ENCODE peak calls at places on chromosomes 16 and 17, in eight cellular contexts. One of them, this sample, is unnamed.

GRCh38 chr17:35046740-35047283 is 16.7 kb downstream of the RFFL start:
- DNase-seq in Peyer's patch: no peak
- DNase-seq in right atrium auricular region: no peak
- DNase-seq in AG04449: no peak
- DNase-seq in left lung: no peak
- DNase-seq in Caco-2: no peak
- DNase-seq in choroid plexus epithelial cell: peak; percentile 84
- DNase-seq in vagina: no peak
- DNase-seq in this sample: peak; percentile 86

GRCh38 chr16:5027575-5028235 is 6.0 kb downstream of the NAGPA start:
- DNase-seq in Peyer's patch: no peak
- DNase-seq in right atrium auricular region: no peak
- DNase-seq in AG04449: no peak
- DNase-seq in left lung: peak; percentile 76
- DNase-seq in Caco-2: no peak
- DNase-seq in choroid plexus epithelial cell: no peak
- DNase-seq in vagina: no peak
- DNase-seq in this sample: no peak

GRCh38 chr17:8466466-8466865 is 30.8 kb downstream of the NDEL1 start:
- DNase-seq in Peyer's patch: no peak
- DNase-seq in right atrium auricular region: no peak
- DNase-seq in AG04449: peak; percentile 71
- DNase-seq in left lung: no peak
- DNase-seq in Caco-2: no peak
- DNase-seq in choroid plexus epithelial cell: peak; percentile 33
- DNase-seq in vagina: no peak
- DNase-seq in this sample: peak; percentile 33

GRCh38 chr16:67936876-67937605 is 391 bp upstream of the PSMB10 start:
- DNase-seq in Peyer's patch: no peak
- DNase-seq in right atrium auricular region: peak; percentile 82
- DNase-seq in AG04449: no peak
- DNase-seq in left lung: no peak
- DNase-seq in Caco-2: no peak
- DNase-seq in choroid plexus epithelial cell: no peak
- DNase-seq in vagina: no peak
- DNase-seq in this sample: no peak

GRCh38 chr17:76094046-76094445 is 9.5 kb downstream of the EXOC7 start:
- DNase-seq in Peyer's patch: no peak
- DNase-seq in right atrium auricular region: no peak
- DNase-seq in AG04449: no peak
- DNase-seq in left lung: peak; percentile 34
- DNase-seq in Caco-2: no peak
- DNase-seq in choroid plexus epithelial cell: no peak
- DNase-seq in vagina: no peak
- DNase-seq in this sample: no peak

GRCh38 chr17:2347805-2348685 is 10.7 kb downstream of the SGSM2 start:
- DNase-seq in Peyer's patch: peak; percentile 67
- DNase-seq in right atrium auricular region: no peak
- DNase-seq in AG04449: peak; percentile 78
- DNase-seq in left lung: peak; percentile 38
- DNase-seq in Caco-2: peak; percentile 97
- DNase-seq in choroid plexus epithelial cell: peak; percentile 84
- DNase-seq in vagina: no peak
- DNase-seq in this sample: peak; percentile 93

GRCh38 chr17:7560172-7561027 is 1.3 kb upstream of the SENP3 start:
- DNase-seq in Peyer's patch: peak; percentile 82
- DNase-seq in right atrium auricular region: no peak
- DNase-seq in AG04449: no peak
- DNase-seq in left lung: no peak
- DNase-seq in Caco-2: peak; percentile 23
- DNase-seq in choroid plexus epithelial cell: peak; percentile 81
- DNase-seq in vagina: no peak
- DNase-seq in this sample: peak; percentile 65

GRCh38 chr17:6574689-6575595 is 18.6 kb upstream of the PITPNM3 start:
- DNase-seq in Peyer's patch: no peak
- DNase-seq in right atrium auricular region: no peak
- DNase-seq in AG04449: peak; percentile 26
- DNase-seq in left lung: no peak
- DNase-seq in Caco-2: no peak
- DNase-seq in choroid plexus epithelial cell: peak; percentile 68
- DNase-seq in vagina: no peak
- DNase-seq in this sample: peak; percentile 87

GRCh38 chr17:17834974-17835373 is 1.8 kb downstream of the SREBF1 start:
- DNase-seq in Peyer's patch: no peak
- DNase-seq in right atrium auricular region: no peak
- DNase-seq in AG04449: no peak
- DNase-seq in left lung: no peak
- DNase-seq in Caco-2: no peak
- DNase-seq in choroid plexus epithelial cell: no peak
- DNase-seq in vagina: no peak
- DNase-seq in this sample: no peak

GRCh38 chr16:50863673-50864144 is 121.8 kb downstream of the CYLD start:
- DNase-seq in Peyer's patch: no peak
- DNase-seq in right atrium auricular region: peak; percentile 26
- DNase-seq in AG04449: no peak
- DNase-seq in left lung: no peak
- DNase-seq in Caco-2: no peak
- DNase-seq in choroid plexus epithelial cell: no peak
- DNase-seq in vagina: peak; percentile 79
- DNase-seq in this sample: no peak

GRCh38 chr16:70508752-70509151 is 14.6 kb downstream of the COG4 start:
- DNase-seq in Peyer's patch: no peak
- DNase-seq in right atrium auricular region: no peak
- DNase-seq in AG04449: no peak
- DNase-seq in left lung: no peak
- DNase-seq in Caco-2: no peak
- DNase-seq in choroid plexus epithelial cell: peak; percentile 45
- DNase-seq in vagina: no peak
- DNase-seq in this sample: peak; percentile 29
- TF ChIP-seq CTCF in Peyer's patch: peak; percentile 18
- TF ChIP-seq CTCF in right atrium auricular region: no peak
- TF ChIP-seq CTCF in AG04449: no peak
- TF ChIP-seq CTCF in left lung: no peak
- TF ChIP-seq CTCF in Caco-2: no peak
- TF ChIP-seq CTCF in choroid plexus epithelial cell: peak; percentile 19
- TF ChIP-seq CTCF in vagina: no peak
- TF ChIP-seq CTCF in this sample: no peak

GRCh38 chr16:1333149-1333812 is at the start of gene BAIAP3:
- DNase-seq in Peyer's patch: peak; percentile 72
- DNase-seq in right atrium auricular region: no peak
- DNase-seq in AG04449: no peak
- DNase-seq in left lung: no peak
- DNase-seq in Caco-2: peak; percentile 40
- DNase-seq in choroid plexus epithelial cell: peak; percentile 24
- DNase-seq in vagina: no peak
- DNase-seq in this sample: no peak

GRCh38 chr16:1332618-1333148 is 762 bp upstream of the BAIAP3 start:
- DNase-seq in Peyer's patch: no peak
- DNase-seq in right atrium auricular region: no peak
- DNase-seq in AG04449: no peak
- DNase-seq in left lung: no peak
- DNase-seq in Caco-2: no peak
- DNase-seq in choroid plexus epithelial cell: no peak
- DNase-seq in vagina: no peak
- DNase-seq in this sample: no peak

GRCh38 chr16:1330931-1331711 is 2.3 kb upstream of the BAIAP3 start:
- DNase-seq in Peyer's patch: no peak
- DNase-seq in right atrium auricular region: no peak
- DNase-seq in AG04449: no peak
- DNase-seq in left lung: no peak
- DNase-seq in Caco-2: no peak
- DNase-seq in choroid plexus epithelial cell: no peak
- DNase-seq in vagina: no peak
- DNase-seq in this sample: no peak

GRCh38 chr16:1330260-1330914 is 3.1 kb upstream of the BAIAP3 start:
- DNase-seq in Peyer's patch: no peak
- DNase-seq in right atrium auricular region: no peak
- DNase-seq in AG04449: no peak
- DNase-seq in left lung: no peak
- DNase-seq in Caco-2: no peak
- DNase-seq in choroid plexus epithelial cell: no peak
- DNase-seq in vagina: no peak
- DNase-seq in this sample: no peak

DNA sequence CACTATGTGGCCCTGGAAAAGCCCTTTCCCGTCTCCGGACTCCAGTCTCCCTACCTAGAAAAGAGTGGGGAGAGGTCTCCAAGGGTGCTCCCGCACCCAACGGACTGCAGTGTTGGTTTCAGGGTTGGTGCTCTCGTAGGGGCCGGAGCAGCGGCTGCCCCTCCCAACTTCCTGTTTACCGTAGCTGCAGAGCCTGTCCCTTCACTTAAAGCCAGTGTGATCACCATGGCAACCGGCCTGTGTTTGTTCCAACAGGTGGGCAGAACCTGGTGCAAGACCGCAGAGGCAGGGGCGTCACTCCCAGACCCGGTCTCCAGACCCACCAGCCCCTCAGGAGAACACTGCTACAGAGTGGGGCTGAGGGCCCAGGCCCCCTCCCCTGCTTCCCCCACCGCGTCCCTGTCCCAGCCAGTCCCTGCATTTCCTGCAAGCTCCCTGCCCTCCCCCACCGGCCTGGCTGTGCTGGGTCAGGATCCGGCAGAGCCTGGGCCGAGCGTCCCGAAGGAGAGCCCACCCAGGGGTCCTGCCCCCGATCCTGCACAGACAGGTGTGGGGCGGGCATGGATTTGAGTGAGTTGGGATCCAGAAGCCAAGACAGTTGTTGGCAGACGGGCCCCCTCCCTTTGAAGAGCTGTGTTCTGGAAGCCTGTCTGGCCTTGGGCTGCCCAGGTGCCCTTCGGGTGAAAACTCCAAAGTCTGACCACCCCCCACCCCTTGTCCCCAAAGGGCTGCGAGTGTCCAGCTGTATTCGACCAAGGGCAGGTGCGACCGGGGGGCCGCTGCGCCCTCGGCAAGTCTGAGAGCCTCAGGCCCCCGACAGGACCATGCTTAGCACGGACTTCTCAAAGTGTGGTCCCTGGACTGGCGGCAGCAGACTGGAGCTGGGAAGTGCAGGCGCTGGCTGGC is 1.5 kb upstream of the BAIAP3 start:
- DNase-seq in Peyer's patch: peak; percentile 71
- DNase-seq in right atrium auricular region: peak; percentile 71
- DNase-seq in AG04449: no peak
- DNase-seq in left lung: no peak
- DNase-seq in Caco-2: peak; percentile 60
- DNase-seq in choroid plexus epithelial cell: peak; percentile 82
- DNase-seq in vagina: no peak
- DNase-seq in this sample: peak; percentile 28
- H3K4me3 ChIP-seq in Peyer's patch: peak overlapping the region; percentile 58
- H3K4me3 ChIP-seq in right atrium auricular region: no peak overlapping the region
- H3K4me3 ChIP-seq in AG04449: no peak overlapping the region
- H3K4me3 ChIP-seq in left lung: peak overlapping the region; percentile 2
- H3K4me3 ChIP-seq in Caco-2: no peak overlapping the region
- H3K4me3 ChIP-seq in choroid plexus epithelial cell: peak overlapping the region; percentile 14
- H3K4me3 ChIP-seq in vagina: peak overlapping the region; percentile 18
- H3K4me3 ChIP-seq in this sample: no peak overlapping the region

GRCh38 chr17:78114831-78115723 is 13.5 kb downstream of the TMC6 start:
- DNase-seq in Peyer's patch: no peak
- DNase-seq in right atrium auricular region: no peak
- DNase-seq in AG04449: no peak
- DNase-seq in left lung: peak; percentile 45
- DNase-seq in Caco-2: no peak
- DNase-seq in choroid plexus epithelial cell: no peak
- DNase-seq in vagina: no peak
- DNase-seq in this sample: no peak

GRCh38 chr17:78118801-78119241 is 9.7 kb downstream of the TMC6 start:
- DNase-seq in Peyer's patch: no peak
- DNase-seq in right atrium auricular region: no peak
- DNase-seq in AG04449: no peak
- DNase-seq in left lung: peak; percentile 60
- DNase-seq in Caco-2: no peak
- DNase-seq in choroid plexus epithelial cell: no peak
- DNase-seq in vagina: no peak
- DNase-seq in this sample: no peak

GRCh38 chr17:78116411-78116810 is 12.1 kb downstream of the TMC6 start:
- DNase-seq in Peyer's patch: no peak
- DNase-seq in right atrium auricular region: no peak
- DNase-seq in AG04449: no peak
- DNase-seq in left lung: no peak
- DNase-seq in Caco-2: no peak
- DNase-seq in choroid plexus epithelial cell: no peak
- DNase-seq in vagina: no peak
- DNase-seq in this sample: no peak

GRCh38 chr17:78113804-78114785 is 14.5 kb downstream of the TMC6 start:
- DNase-seq in Peyer's patch: no peak
- DNase-seq in right atrium auricular region: no peak
- DNase-seq in AG04449: no peak
- DNase-seq in left lung: peak; percentile 31
- DNase-seq in Caco-2: no peak
- DNase-seq in choroid plexus epithelial cell: no peak
- DNase-seq in vagina: no peak
- DNase-seq in this sample: peak; percentile 4

DNA sequence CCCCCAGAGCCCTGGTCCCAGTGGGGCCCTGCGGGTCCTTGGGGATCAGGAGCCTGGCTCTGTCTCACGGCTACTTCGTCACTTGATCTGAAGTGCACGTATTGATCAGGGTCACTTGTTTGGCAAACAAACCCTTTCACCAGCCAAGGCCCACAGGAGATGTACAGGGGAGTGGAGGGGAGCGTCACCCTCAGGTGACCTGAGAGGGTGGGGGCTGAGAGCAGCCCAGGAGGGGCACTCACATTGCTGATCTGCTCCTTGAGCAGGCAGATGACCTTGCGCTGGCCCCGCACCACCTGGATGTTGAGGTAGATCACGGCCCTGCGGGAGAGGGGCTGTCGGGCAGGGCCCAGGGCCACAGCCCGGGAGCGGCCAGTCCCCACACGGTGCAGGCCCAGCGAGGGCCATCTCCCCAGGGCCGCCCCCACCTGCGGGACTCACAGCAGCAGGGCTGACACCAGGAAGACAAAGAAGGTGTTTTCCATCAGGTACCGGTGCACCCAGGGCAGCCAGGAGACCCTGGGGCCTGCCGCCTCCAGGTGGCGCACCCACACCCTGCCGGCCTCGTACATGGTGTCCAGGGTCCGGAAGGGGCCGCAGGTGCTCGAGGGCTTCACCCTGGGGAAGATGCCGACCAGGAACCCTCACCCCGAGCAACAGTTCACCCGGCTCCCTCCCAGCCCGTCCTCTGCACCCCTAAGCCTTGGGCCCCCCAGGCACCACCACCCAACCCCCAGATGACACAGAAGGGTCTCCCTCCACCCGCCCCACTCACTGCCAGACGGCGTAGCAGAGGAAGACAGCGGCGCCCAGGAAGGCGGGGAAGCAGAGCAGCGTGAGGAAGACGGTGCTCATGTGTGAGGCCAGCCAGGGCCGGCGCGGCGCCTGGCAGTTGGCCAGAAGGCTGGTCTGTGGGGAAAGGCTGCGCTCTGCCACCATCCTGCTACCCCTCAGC is 11.3 kb downstream of the TMC6 start:
- DNase-seq in Peyer's patch: no peak
- DNase-seq in right atrium auricular region: no peak
- DNase-seq in AG04449: no peak
- DNase-seq in left lung: peak; percentile 84
- DNase-seq in Caco-2: peak; percentile 57
- DNase-seq in choroid plexus epithelial cell: no peak
- DNase-seq in vagina: no peak
- DNase-seq in this sample: no peak
- TF ChIP-seq CTCF in Peyer's patch: peak; percentile 67
- TF ChIP-seq CTCF in right atrium auricular region: no peak
- TF ChIP-seq CTCF in AG04449: peak; percentile 22
- TF ChIP-seq CTCF in left lung: peak; percentile 20
- TF ChIP-seq CTCF in Caco-2: peak; percentile 60
- TF ChIP-seq CTCF in choroid plexus epithelial cell: peak; percentile 39
- TF ChIP-seq CTCF in vagina: no peak
- TF ChIP-seq CTCF in this sample: no peak

GRCh38 chr16:2226245-2226793 is 2.9 kb downstream of the E4F1 start:
- DNase-seq in Peyer's patch: no peak
- DNase-seq in right atrium auricular region: no peak
- DNase-seq in AG04449: no peak
- DNase-seq in left lung: no peak
- DNase-seq in Caco-2: no peak
- DNase-seq in choroid plexus epithelial cell: no peak
- DNase-seq in vagina: no peak
- DNase-seq in this sample: no peak
- H3K4me3 ChIP-seq in Peyer's patch: no peak overlapping the region
- H3K4me3 ChIP-seq in right atrium auricular region: no peak overlapping the region
- H3K4me3 ChIP-seq in AG04449: no peak overlapping the region
- H3K4me3 ChIP-seq in left lung: no peak overlapping the region
- H3K4me3 ChIP-seq in Caco-2: no peak overlapping the region
- H3K4me3 ChIP-seq in choroid plexus epithelial cell: no peak overlapping the region
- H3K4me3 ChIP-seq in vagina: no peak overlapping the region
- H3K4me3 ChIP-seq in this sample: no peak overlapping the region